ENCODE peak calls at places on chromosome 17, in five cellular contexts. C is A549, V is astrocyte of the spinal cord, S is Panc1, R is psoas muscle. T is an unnamed sample.

GRCh38 chr17:5678171-5678570 is 93.9 kb upstream of the NLRP1 start:
- DNase-seq in C (no peak), V (no peak), S (no peak), R (no peak), T (no peak)

GRCh38 chr17:53426505-53426904 is 396.2 kb upstream of the KIF2B start:
- DNase-seq in C (no peak), V (no peak), S (no peak), R (no peak), T (no peak)

GRCh38 chr17:80055597-80055996 is 19.2 kb downstream of the CCDC40 start:
- DNase-seq in C (no peak), V (no peak), S (no peak), R (no peak), T (no peak)

GRCh38 chr17:5921919-5922318 is 148.3 kb upstream of the WSCD1 start:
- DNase-seq in C (peak; percentile 25), V (peak; percentile 22), S (peak; percentile 22), R (no peak), T (peak; percentile 34)

GRCh38 chr17:53719229-53719628 is 103.5 kb upstream of the KIF2B start:
- DNase-seq in C (no peak), V (peak; percentile 9), S (no peak), R (no peak), T (no peak)

GRCh38 chr17:47718634-47719405 is 14.2 kb upstream of the TBX21 start:
- DNase-seq in C (no peak), V (no peak), S (no peak), R (no peak), T (no peak)

GRCh38 chr17:9571201-9571600 is 4.4 kb downstream of the STX8 start:
- DNase-seq in C (no peak), V (no peak), S (no peak), R (no peak), T (no peak)

GRCh38 chr17:72622661-72623433 is 469.6 kb downstream of the SLC39A11 start:
- DNase-seq in C (no peak), V (no peak), S (no peak), R (no peak), T (no peak)

GRCh38 chr17:681738-682137 is 32.9 kb downstream of the VPS53 start:
- DNase-seq in C (no peak), V (peak; percentile 47), S (no peak), R (no peak), T (peak; percentile 57)

GRCh38 chr17:77555741-77556291 is 402.7 kb upstream of the TNRC6C start:
- DNase-seq in C (no peak), V (peak; percentile 9), S (no peak), R (peak; percentile 61), T (no peak)

GRCh38 chr17:60149691-60150582 is at the start of gene CA4:
- DNase-seq in C (peak; percentile 52), V (no peak), S (no peak), R (no peak), T (no peak)

GRCh38 chr17:21815352-21816063 is 123.2 kb downstream of the KCNJ18 start:
- DNase-seq in C (peak; percentile 0), V (no peak), S (no peak), R (no peak), T (no peak)

GRCh38 chr17:1834378-1835149 is 4.8 kb downstream of the RPA1 start:
- DNase-seq in C (no peak), V (no peak), S (no peak), R (no peak), T (no peak)

GRCh38 chr17:75406222-75406615 is 741 bp upstream of the GRB2 start:
- DNase-seq in C (no peak), V (no peak), S (no peak), R (no peak), T (no peak)

GRCh38 chr17:7997186-7997585 is 5.2 kb upstream of the GUCY2D start:
- DNase-seq in C (peak; percentile 68), V (peak; percentile 36), S (no peak), R (no peak), T (no peak)

GRCh38 chr17:42118545-42118944 is 2.6 kb downstream of the KAT2A start:
- DNase-seq in C (peak; percentile 84), V (peak; percentile 30), S (no peak), R (no peak), T (no peak)

GRCh38 chr17:57243171-57243622 is 13.1 kb upstream of the MSI2 start:
- DNase-seq in C (peak; percentile 88), V (peak; percentile 54), S (peak; percentile 59), R (peak; percentile 80), T (peak; percentile 82)

GRCh38 chr17:72270530-72270929 is 149.7 kb downstream of the SOX9 start:
- DNase-seq in C (no peak), V (peak; percentile 15), S (peak; percentile 7), R (peak; percentile 69), T (peak; percentile 23)

GRCh38 chr17:57459286-57459915 is 203.1 kb downstream of the MSI2 start:
- DNase-seq in C (peak; percentile 85), V (peak; percentile 83), S (peak; percentile 73), R (no peak), T (no peak)

GRCh38 chr17:57512258-57512657 is 232.8 kb downstream of the CCDC182 start:
- DNase-seq in C (no peak), V (no peak), S (no peak), R (no peak), T (no peak)

GRCh38 chr17:4950757-4951204 is at the start of gene ENO3:
- DNase-seq in C (peak; percentile 40), V (no peak), S (no peak), R (peak; percentile 77), T (no peak)

GRCh38 chr17:34287858-34288257 is 2.3 kb downstream of the CCL11 start:
- DNase-seq in C (no peak), V (no peak), S (no peak), R (no peak), T (no peak)

GRCh38 chr17:75838410-75838809 is 5.8 kb downstream of the UNC13D start:
- DNase-seq in C (no peak), V (no peak), S (no peak), R (no peak), T (no peak)

GRCh38 chr17:81035389-81036127 is 607 bp downstream of the BAIAP2 start:
- DNase-seq in C (no peak), V (no peak), S (no peak), R (peak; percentile 63), T (no peak)

DNA sequence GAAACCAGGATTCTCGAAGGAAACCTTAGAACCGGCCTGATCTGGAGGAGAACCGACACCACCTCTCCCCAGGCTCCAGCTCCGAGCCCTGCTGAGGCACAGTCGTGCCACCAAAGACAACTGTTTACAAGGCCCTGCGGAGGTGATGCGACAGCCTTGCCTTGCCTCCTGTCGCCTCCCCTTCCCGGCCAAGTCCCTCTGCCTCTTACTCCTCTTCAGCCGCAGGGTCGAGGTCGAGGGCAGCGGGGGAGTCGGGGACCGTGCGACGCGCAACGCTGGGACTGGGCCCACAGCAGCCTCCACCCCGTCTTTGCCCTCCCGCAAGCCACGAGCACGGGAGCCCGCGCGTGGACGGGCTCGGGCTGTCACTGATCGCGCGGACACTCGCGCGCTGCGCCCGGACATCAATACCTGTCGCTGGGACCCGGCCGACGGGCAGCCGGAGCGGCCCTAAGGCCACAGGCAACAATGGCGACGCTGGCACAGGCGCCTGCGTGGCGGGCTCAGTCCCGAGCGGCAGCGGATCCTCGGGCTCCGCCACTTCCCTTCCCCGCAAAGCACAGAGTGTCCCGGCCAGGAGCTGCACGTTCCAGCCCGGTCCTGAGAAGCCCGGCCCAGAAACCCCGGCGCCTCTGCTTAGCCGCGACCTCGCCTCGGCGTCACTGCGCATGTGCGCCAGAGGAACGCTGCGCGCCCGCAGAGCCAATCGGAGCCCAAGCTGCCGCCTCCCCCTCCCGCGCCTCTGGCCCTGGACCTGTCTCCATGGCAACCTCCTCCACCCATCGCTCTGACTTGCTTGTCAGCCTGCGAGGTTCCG is at the start of gene ZNF287:
- DNase-seq in C (peak; percentile 97), V (peak; percentile 87), S (peak; percentile 48), R (peak; percentile 97), T (peak; percentile 98)
- H3K4me3 ChIP-seq in C (peak within 1 kb of the TSS; percentile 62), V (peak within 1 kb of the TSS; percentile 70), S (peak within 1 kb of the TSS; percentile 79), R (peak within 1 kb of the TSS; percentile 98), T (peak within 1 kb of the TSS; percentile 93)

GRCh38 chr17:65485388-65486299 is 75.8 kb downstream of the AXIN2 start:
- DNase-seq in C (no peak), V (peak; percentile 22), S (no peak), R (no peak), T (peak; percentile 8)

GRCh38 chr17:65487161-65487560 is 74.3 kb downstream of the AXIN2 start:
- DNase-seq in C (no peak), V (no peak), S (no peak), R (no peak), T (no peak)

GRCh38 chr17:65488665-65489064 is 72.8 kb downstream of the AXIN2 start:
- DNase-seq in C (no peak), V (no peak), S (no peak), R (no peak), T (no peak)

GRCh38 chr17:65489413-65490170 is 71.9 kb downstream of the AXIN2 start:
- DNase-seq in C (no peak), V (no peak), S (no peak), R (no peak), T (peak; percentile 9)

DNA sequence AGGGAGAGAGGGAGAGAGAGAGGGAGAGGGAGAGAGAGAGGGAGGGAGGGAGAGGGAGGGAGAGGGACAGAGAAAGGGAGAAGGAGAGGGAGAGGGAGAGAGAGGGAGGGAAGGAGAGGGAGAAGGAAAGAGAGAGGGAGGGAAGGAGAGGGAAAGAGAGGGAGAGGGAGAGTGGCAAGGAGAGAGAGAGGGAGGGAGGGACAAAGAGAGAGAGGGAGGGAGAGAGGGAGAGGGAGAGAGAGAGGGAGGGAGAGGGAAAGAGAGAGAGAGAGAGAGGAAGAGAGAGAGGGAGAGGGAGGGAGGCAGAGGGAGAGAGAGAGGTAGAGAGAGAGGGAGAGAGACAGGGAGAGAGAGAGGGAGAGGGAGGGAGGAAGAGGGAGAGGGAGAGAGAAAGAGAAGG is 73.5 kb downstream of the AXIN2 start:
- DNase-seq in C (no peak), V (no peak), S (no peak), R (no peak), T (no peak)
- TF ChIP-seq CTCF in C (no peak), V (no peak), S (no peak), R (no peak), T (no peak)

DNA sequence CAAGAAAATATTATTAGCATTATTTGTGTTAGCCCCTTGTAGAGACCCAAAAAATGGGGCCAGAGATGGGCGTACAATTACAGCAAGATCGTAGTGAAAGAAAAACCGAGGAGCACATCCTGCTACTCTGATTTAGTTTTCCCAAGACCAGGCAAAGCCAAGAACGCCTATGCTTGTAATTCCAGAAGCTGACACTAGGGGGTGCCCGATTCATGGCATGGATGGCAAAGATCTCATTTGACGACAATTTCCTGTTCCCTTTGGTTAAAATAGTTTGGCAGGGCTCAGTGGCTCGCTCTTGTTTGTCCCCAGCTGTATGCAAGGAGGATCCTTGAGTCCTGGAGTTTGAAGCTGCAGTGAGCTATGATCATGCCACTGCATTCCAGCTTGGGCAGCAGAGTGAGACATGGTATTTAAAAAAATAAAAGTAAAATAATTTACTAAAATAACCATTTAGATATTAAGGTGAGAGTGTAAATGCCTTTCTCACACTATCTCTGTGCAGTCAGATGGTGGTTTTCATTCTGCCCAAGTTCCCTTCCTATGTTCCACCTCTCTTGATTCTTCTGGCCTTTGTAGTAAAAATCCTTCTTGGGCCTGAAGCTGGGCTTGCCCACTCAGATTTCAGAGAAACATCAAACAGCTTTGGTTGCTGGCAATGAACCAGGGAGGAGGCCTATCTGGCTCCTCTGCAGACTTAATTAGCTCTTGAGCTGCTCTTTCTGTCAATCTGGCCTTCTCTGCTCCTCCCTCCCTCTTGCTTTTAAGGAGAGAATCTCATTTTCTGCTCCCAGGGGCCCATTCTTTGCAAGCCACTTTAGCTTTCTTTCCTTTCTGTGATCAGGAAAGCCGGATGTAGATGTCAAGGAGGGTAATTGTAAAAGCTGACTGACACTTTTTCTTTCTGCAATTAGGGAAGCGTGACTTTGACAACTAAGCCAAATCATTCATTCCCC is 31.2 kb downstream of the TMEM238L start:
- DNase-seq in C (no peak), V (no peak), S (peak; percentile 35), R (no peak), T (peak; percentile 18)
- H3K4me3 ChIP-seq in C (no peak overlapping the region), V (no peak overlapping the region), S (no peak overlapping the region), R (no peak overlapping the region), T (no peak overlapping the region)

GRCh38 chr17:50541916-50542688 is 4.9 kb upstream of the SPATA20 start:
- DNase-seq in C (peak; percentile 96), V (peak; percentile 76), S (no peak), R (peak; percentile 92), T (peak; percentile 75)
- TF ChIP-seq CTCF in C (peak; percentile 28), V (peak; percentile 17), S (no peak), R (peak; percentile 16), T (peak; percentile 19)

T was measured in foreskin fibroblast.